ENCODE peak calls at places on chromosomes 1 and 21, in six cellular contexts. T, L, W, Q, J and Z are unnamed samples.

GRCh38 chr1:167474191-167474641 is 44.1 kb downstream of the CD247 start:
- DNase-seq in T (peak), L (no peak), W (no peak), Q (no peak), J (no peak), Z (no peak)

GRCh38 chr1:23004112-23004511 is 11.5 kb downstream of the TEX46 start:
- DNase-seq in T (no peak), L (no peak), W (no peak), Q (no peak), J (no peak), Z (no peak)

GRCh38 chr1:100250264-100250663 is 630 bp upstream of the DBT start:
- DNase-seq in T (no peak), L (no peak), W (no peak), Q (no peak), J (no peak), Z (no peak)

GRCh38 chr1:192579319-192579738 is 3.8 kb downstream of the RGS1 start:
- DNase-seq in T (no peak), L (no peak), W (no peak), Q (no peak), J (peak), Z (no peak)

GRCh38 chr1:23759277-23759676 is 16.0 kb downstream of the ELOA start:
- DNase-seq in T (no peak), L (no peak), W (no peak), Q (no peak), J (no peak), Z (no peak)

GRCh38 chr1:78210167-78210566 is 164.4 kb downstream of the GIPC2 start:
- DNase-seq in T (no peak), L (no peak), W (no peak), Q (no peak), J (peak), Z (no peak)

GRCh38 chr1:244011796-244012195 is 39.3 kb upstream of the ZBTB18 start:
- DNase-seq in T (no peak), L (no peak), W (no peak), Q (no peak), J (no peak), Z (no peak)

GRCh38 chr1:44290250-44291094 is 64.6 kb downstream of the ERI3 start:
- DNase-seq in T (no peak), L (no peak), W (no peak), Q (no peak), J (no peak), Z (no peak)

GRCh38 chr1:15975358-15975804 is 520 bp downstream of the ZBTB17 start:
- DNase-seq in T (no peak), L (no peak), W (peak), Q (peak), J (peak), Z (no peak)

GRCh38 chr1:103783944-103784377 is 34.3 kb downstream of the AMY1C start:
- DNase-seq in T (no peak), L (no peak), W (no peak), Q (no peak), J (no peak), Z (no peak)

GRCh38 chr1:172654535-172654934 is 4.4 kb upstream of the FASLG start:
- DNase-seq in T (no peak), L (no peak), W (no peak), Q (no peak), J (peak), Z (no peak)

GRCh38 chr1:81920245-81920740 is 119.6 kb downstream of the ADGRL2 start:
- DNase-seq in T (no peak), L (no peak), W (no peak), Q (peak), J (peak), Z (peak)

GRCh38 chr1:7152655-7153054 is 367.4 kb downstream of the CAMTA1 start:
- DNase-seq in T (no peak), L (no peak), W (no peak), Q (no peak), J (no peak), Z (no peak)

GRCh38 chr1:91864017-91864700 is 21.8 kb downstream of the TGFBR3 start:
- DNase-seq in T (no peak), L (no peak), W (no peak), Q (no peak), J (peak), Z (no peak)

GRCh38 chr1:172629170-172629569 is 29.7 kb upstream of the FASLG start:
- DNase-seq in T (no peak), L (no peak), W (no peak), Q (no peak), J (no peak), Z (no peak)

GRCh38 chr1:91811363-91812025 is 74.5 kb downstream of the TGFBR3 start:
- DNase-seq in T (no peak), L (no peak), W (no peak), Q (no peak), J (no peak), Z (no peak)

GRCh38 chr1:180116964-180117763 is 37.5 kb upstream of the QSOX1 start:
- DNase-seq in T (no peak), L (no peak), W (no peak), Q (peak), J (no peak), Z (no peak)

GRCh38 chr1:16396591-16396990 is 29.5 kb downstream of the SZRD1 start:
- DNase-seq in T (no peak), L (peak), W (no peak), Q (peak), J (peak), Z (peak)

DNA sequence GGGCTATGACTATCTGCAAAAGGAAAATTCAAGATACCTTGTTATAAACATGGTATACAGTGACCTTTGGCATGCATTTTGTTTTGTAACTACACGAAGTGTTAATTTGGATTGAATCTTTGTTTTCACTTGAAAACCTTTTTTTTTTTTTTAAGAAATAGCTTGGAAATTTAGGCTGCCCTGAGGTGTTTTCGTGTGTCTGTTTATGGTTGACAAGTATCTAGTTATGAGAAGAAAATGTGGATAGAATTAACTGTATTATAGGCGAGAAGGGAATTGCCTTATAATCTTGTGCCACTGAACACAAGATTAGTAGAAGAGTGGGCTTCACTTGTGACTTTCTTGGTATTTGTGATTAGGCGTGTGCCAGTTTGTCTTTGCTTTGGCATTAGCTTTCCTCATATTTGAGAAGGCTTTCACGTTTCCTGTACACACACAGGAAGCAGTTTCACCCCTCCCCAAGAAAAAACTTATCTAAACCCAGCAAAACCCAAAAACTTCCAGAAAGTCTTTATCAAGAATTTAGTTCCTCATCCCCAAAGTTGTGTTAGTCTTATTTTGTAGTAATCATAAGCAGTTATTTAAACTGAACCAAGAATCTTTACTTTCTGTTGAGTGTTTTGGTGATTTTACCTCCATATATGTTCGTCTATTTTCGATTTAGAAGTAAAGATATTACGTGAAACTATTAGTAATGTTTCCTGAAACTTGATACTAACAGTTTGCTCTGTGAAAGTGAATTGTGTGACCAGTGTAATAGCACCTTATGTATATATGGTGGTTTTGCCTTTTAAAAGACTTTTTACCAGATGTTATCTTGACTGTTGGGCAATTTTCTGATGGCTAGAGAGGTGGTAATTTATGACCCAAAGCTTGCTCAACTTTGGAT is 3.8 kb downstream of the DYRK1A start:
- DNase-seq in T (no peak), L (no peak), W (no peak), Q (no peak), J (peak), Z (peak)
- H3K4me3 ChIP-seq in T (peak), L (no peak), W (peak), Q (peak), J (peak), Z (peak)

DNA sequence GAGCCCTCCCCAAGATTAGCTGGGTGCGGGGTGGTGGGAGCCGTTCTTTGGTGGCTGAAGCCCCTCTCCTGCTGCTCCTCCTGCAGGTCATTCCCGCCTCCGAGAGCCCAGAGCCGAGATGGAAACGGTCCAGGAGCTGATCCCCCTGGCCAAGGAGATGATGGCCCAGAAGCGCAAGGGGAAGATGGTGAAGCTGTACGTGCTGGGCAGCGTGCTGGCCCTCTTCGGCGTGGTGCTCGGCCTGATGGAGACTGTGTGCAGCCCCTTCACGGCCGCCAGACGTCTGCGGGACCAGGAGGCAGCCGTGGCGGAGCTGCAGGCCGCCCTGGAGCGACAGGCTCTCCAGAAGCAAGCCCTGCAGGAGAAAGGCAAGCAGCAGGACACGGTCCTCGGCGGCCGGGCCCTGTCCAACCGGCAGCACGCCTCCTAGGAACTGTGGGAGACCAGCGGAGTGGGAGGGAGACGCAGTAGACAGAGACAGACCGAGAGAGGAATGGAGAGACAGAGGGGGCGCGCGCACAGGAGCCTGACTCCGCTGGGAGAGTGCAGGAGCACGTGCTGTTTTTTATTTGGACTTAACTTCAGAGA is 449 bp downstream of the G0S2 start:
- DNase-seq in T (no peak), L (no peak), W (peak), Q (peak), J (peak), Z (no peak)
- H3K4me3 ChIP-seq in T (peak), L (peak), W (peak), Q (peak), J (peak), Z (peak)

GRCh38 chr1:109497449-109498160 is 3.7 kb downstream of the CYB561D1 start:
- DNase-seq in T (no peak), L (no peak), W (no peak), Q (no peak), J (no peak), Z (no peak)
- H3K4me3 ChIP-seq in T (no peak), L (no peak), W (no peak), Q (no peak), J (no peak), Z (no peak)

DNA sequence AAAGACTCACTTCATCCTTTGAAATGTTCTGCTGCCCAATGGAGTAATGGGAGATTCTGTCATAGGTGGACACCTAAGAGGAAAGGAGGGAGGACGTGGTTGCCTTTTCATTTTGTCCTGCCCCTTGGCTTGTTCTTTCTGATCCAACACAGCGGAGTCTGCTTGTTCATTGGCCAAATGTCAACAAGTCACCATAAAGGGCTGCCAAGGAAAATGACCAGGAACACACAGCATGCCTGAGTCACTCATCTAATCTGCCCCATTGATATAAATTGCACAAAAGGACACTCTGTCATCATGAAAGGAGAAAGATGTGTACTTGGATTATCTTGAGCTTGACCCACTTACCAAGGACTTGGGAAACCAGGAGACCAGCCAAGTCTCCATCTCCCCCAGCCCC is 422.9 kb downstream of the SETD4 start:
- DNase-seq in T (no peak), L (peak), W (no peak), Q (no peak), J (peak), Z (peak)
- H3K4me3 ChIP-seq in T (no peak), L (no peak), W (no peak), Q (no peak), J (no peak), Z (no peak)

GRCh38 chr1:156691665-156692408 is 13.5 kb downstream of the CRABP2 start:
- DNase-seq in T (no peak), L (no peak), W (peak), Q (no peak), J (peak), Z (no peak)
- H3K4me3 ChIP-seq in T (no peak), L (no peak), W (no peak), Q (no peak), J (no peak), Z (no peak)

GRCh38 chr1:39294531-39294930 is 90.0 kb downstream of the MACF1 start:
- DNase-seq in T (no peak), L (no peak), W (no peak), Q (no peak), J (no peak), Z (no peak)

GRCh38 chr1:39293375-39294070 is 89.0 kb downstream of the MACF1 start:
- DNase-seq in T (no peak), L (no peak), W (no peak), Q (no peak), J (peak), Z (no peak)

GRCh38 chr1:39301606-39302005 is 97.1 kb downstream of the MACF1 start:
- DNase-seq in T (no peak), L (no peak), W (no peak), Q (no peak), J (no peak), Z (peak)

GRCh38 chr1:39295901-39296300 is 91.4 kb downstream of the MACF1 start:
- DNase-seq in T (no peak), L (no peak), W (no peak), Q (no peak), J (peak), Z (no peak)

GRCh38 chr1:39297534-39297933 is 93.0 kb downstream of the MACF1 start:
- DNase-seq in T (no peak), L (no peak), W (no peak), Q (no peak), J (no peak), Z (no peak)
- H3K4me3 ChIP-seq in T (no peak), L (no peak), W (no peak), Q (no peak), J (no peak), Z (no peak)

GRCh38 chr1:8510041-8510823 is 192.3 kb downstream of the SLC45A1 start:
- DNase-seq in T (peak), L (no peak), W (no peak), Q (peak), J (peak), Z (peak)
- H3K4me3 ChIP-seq in T (peak), L (no peak), W (peak), Q (peak), J (no peak), Z (peak)

GRCh38 chr1:58248067-58248466 is 298.5 kb downstream of the OMA1 start:
- DNase-seq in T (no peak), L (no peak), W (no peak), Q (no peak), J (no peak), Z (no peak)

GRCh38 chr1:58250587-58250948 is 296.0 kb downstream of the OMA1 start:
- DNase-seq in T (no peak), L (no peak), W (no peak), Q (no peak), J (no peak), Z (no peak)

GRCh38 chr1:58249371-58249728 is 297.2 kb downstream of the OMA1 start:
- DNase-seq in T (no peak), L (no peak), W (no peak), Q (no peak), J (no peak), Z (no peak)

GRCh38 chr1:58251415-58252073 is 295.0 kb downstream of the OMA1 start:
- DNase-seq in T (no peak), L (no peak), W (no peak), Q (no peak), J (no peak), Z (no peak)

DNA sequence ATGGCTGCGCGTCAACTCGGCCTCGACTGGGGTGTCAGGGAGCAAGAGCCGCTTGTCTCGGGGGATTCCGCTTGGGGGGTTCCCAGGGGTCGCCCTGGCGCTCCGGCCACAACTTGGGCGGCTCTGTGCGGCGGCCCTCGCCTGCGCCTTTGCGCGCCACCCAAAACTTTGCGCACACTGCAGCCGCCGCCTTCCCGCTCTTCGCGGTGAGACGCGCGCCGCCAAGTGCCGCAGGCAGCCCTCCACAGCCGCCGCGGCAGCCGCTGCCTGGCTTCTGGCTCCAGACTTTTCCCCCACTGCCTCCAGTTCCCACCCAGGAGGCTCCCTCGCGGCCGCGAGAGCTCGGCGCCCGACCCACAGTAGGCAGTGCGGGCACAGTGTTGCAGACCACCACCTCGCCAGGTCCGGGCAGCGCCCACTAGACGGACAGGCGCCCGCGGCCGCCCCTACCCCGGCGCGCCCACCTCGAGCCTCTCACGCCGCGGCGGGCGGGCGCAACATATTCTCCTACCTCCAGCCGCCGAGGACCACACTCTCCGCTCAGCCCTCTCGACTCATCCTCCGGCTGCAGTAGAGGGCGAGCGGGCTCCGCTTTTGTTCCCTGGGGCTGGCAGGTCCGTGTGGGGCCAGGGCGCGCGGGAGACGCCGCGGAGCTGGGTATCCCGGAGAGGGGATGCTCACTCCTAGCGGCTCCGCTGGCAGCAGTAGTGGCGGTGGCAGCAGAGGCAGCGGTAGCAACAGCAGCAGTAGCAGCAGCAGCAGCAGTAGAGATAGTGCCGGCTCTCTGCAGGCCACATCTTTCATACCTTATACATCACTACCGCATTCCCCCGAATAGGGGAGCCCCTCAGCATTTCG is 296.6 kb downstream of the OMA1 start:
- DNase-seq in T (no peak), L (no peak), W (peak), Q (peak), J (peak), Z (no peak)
- H3K4me3 ChIP-seq in T (no peak), L (no peak), W (peak), Q (peak), J (no peak), Z (peak)

DNA sequence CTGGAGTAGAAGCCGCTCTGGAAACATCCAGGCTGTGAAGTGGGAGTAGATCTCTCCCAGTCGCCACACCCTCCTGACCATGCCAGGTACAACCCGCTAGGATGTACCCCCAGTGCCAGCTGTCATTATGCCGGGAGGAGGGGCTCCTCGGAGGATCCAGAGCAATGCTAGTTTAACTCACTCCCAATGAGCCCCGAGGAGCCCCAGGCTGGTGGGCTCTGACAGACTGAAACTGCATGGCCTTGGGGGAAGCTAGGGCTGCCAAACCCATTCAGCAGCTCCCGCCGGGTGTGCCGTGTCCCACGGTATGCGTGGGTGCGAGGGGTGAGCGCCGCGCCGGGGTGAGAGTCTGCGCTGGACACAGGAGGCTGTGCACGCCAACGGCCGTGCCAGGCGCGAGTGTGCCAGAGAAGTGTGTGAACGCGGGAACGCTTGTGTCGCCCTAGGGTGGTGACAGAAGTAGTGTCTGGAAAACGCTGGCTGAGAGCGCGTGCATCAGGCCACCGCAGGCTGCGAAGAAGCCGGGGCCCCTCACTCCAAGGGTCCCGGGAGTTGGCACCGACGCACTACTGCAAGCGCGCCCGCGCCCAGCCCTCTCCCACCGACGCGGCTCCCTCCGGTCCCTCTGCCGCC is 177.1 kb upstream of the EDN2 start:
- DNase-seq in T (no peak), L (no peak), W (no peak), Q (peak), J (no peak), Z (no peak)
- H3K4me3 ChIP-seq in T (peak), L (peak), W (peak), Q (peak), J (peak), Z (peak)